ENCODE peak calls at places on chromosome 21, in eight cellular contexts. One of them, this sample, is unnamed.

GRCh38 chr21:41289431-41289830 is 27.2 kb upstream of the FAM3B start:
- DNase-seq in body of pancreas: peak
- DNase-seq in hypothalamus: no peak
- DNase-seq in lower leg skin: no peak
- DNase-seq in stimulated activated CD8-positive, alpha-beta memory T cell treated with anti-CD3 and anti-CD28 coated beads, Interleukin-15, amount 100 ng/mL, for 1 hour: no peak
- DNase-seq in kidney: no peak
- DNase-seq in progenitor cell of endocrine pancreas: no peak
- DNase-seq in HS-5: no peak
- DNase-seq in this sample: no peak

GRCh38 chr21:44253832-44254700 is 7.6 kb downstream of the DNMT3L start:
- DNase-seq in body of pancreas: peak
- DNase-seq in hypothalamus: no peak
- DNase-seq in lower leg skin: peak
- DNase-seq in stimulated activated CD8-positive, alpha-beta memory T cell treated with anti-CD3 and anti-CD28 coated beads, Interleukin-15, amount 100 ng/mL, for 1 hour: no peak
- DNase-seq in kidney: peak
- DNase-seq in progenitor cell of endocrine pancreas: no peak
- DNase-seq in HS-5: no peak
- DNase-seq in this sample: no peak

GRCh38 chr21:37182222-37182621 is 84.9 kb downstream of the VPS26C start:
- DNase-seq in body of pancreas: no peak
- DNase-seq in hypothalamus: no peak
- DNase-seq in lower leg skin: no peak
- DNase-seq in stimulated activated CD8-positive, alpha-beta memory T cell treated with anti-CD3 and anti-CD28 coated beads, Interleukin-15, amount 100 ng/mL, for 1 hour: no peak
- DNase-seq in kidney: no peak
- DNase-seq in progenitor cell of endocrine pancreas: no peak
- DNase-seq in HS-5: no peak
- DNase-seq in this sample: no peak

GRCh38 chr21:33539612-33540011 is 2.3 kb downstream of the GART start:
- DNase-seq in body of pancreas: no peak
- DNase-seq in hypothalamus: no peak
- DNase-seq in lower leg skin: no peak
- DNase-seq in stimulated activated CD8-positive, alpha-beta memory T cell treated with anti-CD3 and anti-CD28 coated beads, Interleukin-15, amount 100 ng/mL, for 1 hour: no peak
- DNase-seq in kidney: no peak
- DNase-seq in progenitor cell of endocrine pancreas: no peak
- DNase-seq in HS-5: peak
- DNase-seq in this sample: no peak

GRCh38 chr21:36753556-36753955 is 54.6 kb downstream of the SIM2 start:
- DNase-seq in body of pancreas: no peak
- DNase-seq in hypothalamus: no peak
- DNase-seq in lower leg skin: no peak
- DNase-seq in stimulated activated CD8-positive, alpha-beta memory T cell treated with anti-CD3 and anti-CD28 coated beads, Interleukin-15, amount 100 ng/mL, for 1 hour: no peak
- DNase-seq in kidney: no peak
- DNase-seq in progenitor cell of endocrine pancreas: no peak
- DNase-seq in HS-5: peak
- DNase-seq in this sample: no peak

GRCh38 chr21:30839304-30839703 is 9.7 kb upstream of the KRTAP7-1 start:
- DNase-seq in body of pancreas: peak
- DNase-seq in hypothalamus: no peak
- DNase-seq in lower leg skin: no peak
- DNase-seq in stimulated activated CD8-positive, alpha-beta memory T cell treated with anti-CD3 and anti-CD28 coated beads, Interleukin-15, amount 100 ng/mL, for 1 hour: no peak
- DNase-seq in kidney: no peak
- DNase-seq in progenitor cell of endocrine pancreas: peak
- DNase-seq in HS-5: peak
- DNase-seq in this sample: no peak

GRCh38 chr21:41766051-41766882 is 585 bp downstream of the RIPK4 start:
- DNase-seq in body of pancreas: peak
- DNase-seq in hypothalamus: no peak
- DNase-seq in lower leg skin: no peak
- DNase-seq in stimulated activated CD8-positive, alpha-beta memory T cell treated with anti-CD3 and anti-CD28 coated beads, Interleukin-15, amount 100 ng/mL, for 1 hour: no peak
- DNase-seq in kidney: peak
- DNase-seq in progenitor cell of endocrine pancreas: no peak
- DNase-seq in HS-5: no peak
- DNase-seq in this sample: no peak

GRCh38 chr21:35111531-35111930 is 62.4 kb upstream of the RUNX1 start:
- DNase-seq in body of pancreas: no peak
- DNase-seq in hypothalamus: no peak
- DNase-seq in lower leg skin: no peak
- DNase-seq in stimulated activated CD8-positive, alpha-beta memory T cell treated with anti-CD3 and anti-CD28 coated beads, Interleukin-15, amount 100 ng/mL, for 1 hour: no peak
- DNase-seq in kidney: no peak
- DNase-seq in progenitor cell of endocrine pancreas: no peak
- DNase-seq in HS-5: no peak
- DNase-seq in this sample: no peak

GRCh38 chr21:41180752-41181151 is 12.8 kb downstream of the BACE2 start:
- DNase-seq in body of pancreas: no peak
- DNase-seq in hypothalamus: no peak
- DNase-seq in lower leg skin: no peak
- DNase-seq in stimulated activated CD8-positive, alpha-beta memory T cell treated with anti-CD3 and anti-CD28 coated beads, Interleukin-15, amount 100 ng/mL, for 1 hour: no peak
- DNase-seq in kidney: no peak
- DNase-seq in progenitor cell of endocrine pancreas: no peak
- DNase-seq in HS-5: no peak
- DNase-seq in this sample: no peak

GRCh38 chr21:35178812-35179211 is 129.7 kb upstream of the RUNX1 start:
- DNase-seq in body of pancreas: no peak
- DNase-seq in hypothalamus: no peak
- DNase-seq in lower leg skin: no peak
- DNase-seq in stimulated activated CD8-positive, alpha-beta memory T cell treated with anti-CD3 and anti-CD28 coated beads, Interleukin-15, amount 100 ng/mL, for 1 hour: no peak
- DNase-seq in kidney: no peak
- DNase-seq in progenitor cell of endocrine pancreas: no peak
- DNase-seq in HS-5: peak
- DNase-seq in this sample: no peak

GRCh38 chr21:34724131-34724856 is 55.5 kb downstream of the CLIC6 start:
- DNase-seq in body of pancreas: peak
- DNase-seq in hypothalamus: no peak
- DNase-seq in lower leg skin: no peak
- DNase-seq in stimulated activated CD8-positive, alpha-beta memory T cell treated with anti-CD3 and anti-CD28 coated beads, Interleukin-15, amount 100 ng/mL, for 1 hour: no peak
- DNase-seq in kidney: no peak
- DNase-seq in progenitor cell of endocrine pancreas: no peak
- DNase-seq in HS-5: no peak
- DNase-seq in this sample: no peak

GRCh38 chr21:29436143-29436542 is 137.4 kb downstream of the BACH1 start:
- DNase-seq in body of pancreas: no peak
- DNase-seq in hypothalamus: no peak
- DNase-seq in lower leg skin: no peak
- DNase-seq in stimulated activated CD8-positive, alpha-beta memory T cell treated with anti-CD3 and anti-CD28 coated beads, Interleukin-15, amount 100 ng/mL, for 1 hour: no peak
- DNase-seq in kidney: no peak
- DNase-seq in progenitor cell of endocrine pancreas: no peak
- DNase-seq in HS-5: no peak
- DNase-seq in this sample: peak

GRCh38 chr21:37088196-37088595 is 15.1 kb downstream of the TTC3 start:
- DNase-seq in body of pancreas: no peak
- DNase-seq in hypothalamus: no peak
- DNase-seq in lower leg skin: no peak
- DNase-seq in stimulated activated CD8-positive, alpha-beta memory T cell treated with anti-CD3 and anti-CD28 coated beads, Interleukin-15, amount 100 ng/mL, for 1 hour: no peak
- DNase-seq in kidney: no peak
- DNase-seq in progenitor cell of endocrine pancreas: no peak
- DNase-seq in HS-5: no peak
- DNase-seq in this sample: no peak

GRCh38 chr21:45042664-45043161 is 31.7 kb upstream of the ADARB1 start:
- DNase-seq in body of pancreas: no peak
- DNase-seq in hypothalamus: no peak
- DNase-seq in lower leg skin: peak
- DNase-seq in stimulated activated CD8-positive, alpha-beta memory T cell treated with anti-CD3 and anti-CD28 coated beads, Interleukin-15, amount 100 ng/mL, for 1 hour: no peak
- DNase-seq in kidney: no peak
- DNase-seq in progenitor cell of endocrine pancreas: no peak
- DNase-seq in HS-5: no peak
- DNase-seq in this sample: no peak

GRCh38 chr21:34342476-34342875 is 21.3 kb upstream of the KCNE2 start:
- DNase-seq in body of pancreas: no peak
- DNase-seq in hypothalamus: no peak
- DNase-seq in lower leg skin: peak
- DNase-seq in stimulated activated CD8-positive, alpha-beta memory T cell treated with anti-CD3 and anti-CD28 coated beads, Interleukin-15, amount 100 ng/mL, for 1 hour: no peak
- DNase-seq in kidney: no peak
- DNase-seq in progenitor cell of endocrine pancreas: no peak
- DNase-seq in HS-5: no peak
- DNase-seq in this sample: no peak

GRCh38 chr21:22791986-22792560 is 1793.9 kb downstream of the NCAM2 start:
- DNase-seq in body of pancreas: peak
- DNase-seq in hypothalamus: no peak
- DNase-seq in lower leg skin: no peak
- DNase-seq in stimulated activated CD8-positive, alpha-beta memory T cell treated with anti-CD3 and anti-CD28 coated beads, Interleukin-15, amount 100 ng/mL, for 1 hour: no peak
- DNase-seq in kidney: no peak
- DNase-seq in progenitor cell of endocrine pancreas: no peak
- DNase-seq in HS-5: peak
- DNase-seq in this sample: no peak

GRCh38 chr21:29477941-29478340 is 179.2 kb downstream of the BACH1 start:
- DNase-seq in body of pancreas: no peak
- DNase-seq in hypothalamus: no peak
- DNase-seq in lower leg skin: no peak
- DNase-seq in stimulated activated CD8-positive, alpha-beta memory T cell treated with anti-CD3 and anti-CD28 coated beads, Interleukin-15, amount 100 ng/mL, for 1 hour: no peak
- DNase-seq in kidney: no peak
- DNase-seq in progenitor cell of endocrine pancreas: no peak
- DNase-seq in HS-5: no peak
- DNase-seq in this sample: no peak

GRCh38 chr21:21831036-21831435 is 832.8 kb downstream of the NCAM2 start:
- DNase-seq in body of pancreas: no peak
- DNase-seq in hypothalamus: no peak
- DNase-seq in lower leg skin: peak
- DNase-seq in stimulated activated CD8-positive, alpha-beta memory T cell treated with anti-CD3 and anti-CD28 coated beads, Interleukin-15, amount 100 ng/mL, for 1 hour: no peak
- DNase-seq in kidney: peak
- DNase-seq in progenitor cell of endocrine pancreas: no peak
- DNase-seq in HS-5: no peak
- DNase-seq in this sample: no peak

GRCh38 chr21:46064870-46065214 is 33.1 kb upstream of the COL6A2 start:
- DNase-seq in body of pancreas: no peak
- DNase-seq in hypothalamus: no peak
- DNase-seq in lower leg skin: peak
- DNase-seq in stimulated activated CD8-positive, alpha-beta memory T cell treated with anti-CD3 and anti-CD28 coated beads, Interleukin-15, amount 100 ng/mL, for 1 hour: no peak
- DNase-seq in kidney: peak
- DNase-seq in progenitor cell of endocrine pancreas: peak
- DNase-seq in HS-5: no peak
- DNase-seq in this sample: no peak

GRCh38 chr21:28811860-28812259 is 180.8 kb downstream of the LTN1 start:
- DNase-seq in body of pancreas: no peak
- DNase-seq in hypothalamus: no peak
- DNase-seq in lower leg skin: no peak
- DNase-seq in stimulated activated CD8-positive, alpha-beta memory T cell treated with anti-CD3 and anti-CD28 coated beads, Interleukin-15, amount 100 ng/mL, for 1 hour: no peak
- DNase-seq in kidney: no peak
- DNase-seq in progenitor cell of endocrine pancreas: no peak
- DNase-seq in HS-5: no peak
- DNase-seq in this sample: no peak

GRCh38 chr21:34800797-34801518 is 132.2 kb downstream of the CLIC6 start:
- DNase-seq in body of pancreas: no peak
- DNase-seq in hypothalamus: no peak
- DNase-seq in lower leg skin: no peak
- DNase-seq in stimulated activated CD8-positive, alpha-beta memory T cell treated with anti-CD3 and anti-CD28 coated beads, Interleukin-15, amount 100 ng/mL, for 1 hour: no peak
- DNase-seq in kidney: no peak
- DNase-seq in progenitor cell of endocrine pancreas: no peak
- DNase-seq in HS-5: no peak
- DNase-seq in this sample: no peak

GRCh38 chr21:36773111-36773510 is 74.2 kb downstream of the SIM2 start:
- DNase-seq in body of pancreas: peak
- DNase-seq in hypothalamus: no peak
- DNase-seq in lower leg skin: peak
- DNase-seq in stimulated activated CD8-positive, alpha-beta memory T cell treated with anti-CD3 and anti-CD28 coated beads, Interleukin-15, amount 100 ng/mL, for 1 hour: no peak
- DNase-seq in kidney: peak
- DNase-seq in progenitor cell of endocrine pancreas: no peak
- DNase-seq in HS-5: peak
- DNase-seq in this sample: peak

GRCh38 chr21:38995071-38995669 is 188.1 kb downstream of the PSMG1 start:
- DNase-seq in body of pancreas: no peak
- DNase-seq in hypothalamus: no peak
- DNase-seq in lower leg skin: no peak
- DNase-seq in stimulated activated CD8-positive, alpha-beta memory T cell treated with anti-CD3 and anti-CD28 coated beads, Interleukin-15, amount 100 ng/mL, for 1 hour: no peak
- DNase-seq in kidney: peak
- DNase-seq in progenitor cell of endocrine pancreas: no peak
- DNase-seq in HS-5: no peak
- DNase-seq in this sample: no peak

GRCh38 chr21:27423073-27423472 is 456.2 kb upstream of the ADAMTS5 start:
- DNase-seq in body of pancreas: peak
- DNase-seq in hypothalamus: no peak
- DNase-seq in lower leg skin: peak
- DNase-seq in stimulated activated CD8-positive, alpha-beta memory T cell treated with anti-CD3 and anti-CD28 coated beads, Interleukin-15, amount 100 ng/mL, for 1 hour: no peak
- DNase-seq in kidney: peak
- DNase-seq in progenitor cell of endocrine pancreas: no peak
- DNase-seq in HS-5: peak
- DNase-seq in this sample: no peak

GRCh38 chr21:36255650-36256047 is 64.3 kb upstream of the MORC3 start:
- DNase-seq in body of pancreas: no peak
- DNase-seq in hypothalamus: no peak
- DNase-seq in lower leg skin: no peak
- DNase-seq in stimulated activated CD8-positive, alpha-beta memory T cell treated with anti-CD3 and anti-CD28 coated beads, Interleukin-15, amount 100 ng/mL, for 1 hour: no peak
- DNase-seq in kidney: no peak
- DNase-seq in progenitor cell of endocrine pancreas: no peak
- DNase-seq in HS-5: no peak
- DNase-seq in this sample: no peak

This sample was measured in left colon.